ENCODE peak calls at places on chromosomes 1 and 21, in six cellular contexts. I is HCT116, T is K562, Z is OCI-LY7, Y is mammary epithelial cell, H is MM.1S. D is an unnamed sample.
A peak's percentile ranks its signal among the peaks of the same experiment; 100 is the strongest.

GRCh38 chr1:109792056-109792831 is 28.5 kb upstream of the EPS8L3 start:
- DNase-seq in I (no peak), Y (peak; percentile 52), T (peak; percentile 83), H (no peak), Z (no peak), D (peak; percentile 96)

GRCh38 chr1:241311056-241311746 is 45.8 kb downstream of the RGS7 start:
- DNase-seq in I (no peak), T (no peak), Y (no peak), Z (no peak), H (no peak), D (no peak)

GRCh38 chr1:159009704-159010361 is at the start of gene IFI16:
- DNase-seq in H (peak; percentile 93), I (no peak), Y (peak; percentile 94), T (no peak), Z (peak; percentile 80), D (peak; percentile 34)

GRCh38 chr1:166785987-166786386 is 53.3 kb upstream of the POGK start:
- DNase-seq in I (no peak), Y (no peak), T (peak; percentile 21), Z (no peak), H (no peak), D (no peak)

GRCh38 chr1:91637539-91637994 is 136.9 kb downstream of the CDC7 start:
- DNase-seq in Z (no peak), H (no peak), I (no peak), T (no peak), Y (no peak), D (no peak)

GRCh38 chr1:182217967-182218366 is 156.5 kb upstream of the ZNF648 start:
- DNase-seq in I (peak; percentile 22), T (no peak), Z (no peak), Y (peak; percentile 81), H (no peak), D (no peak)

GRCh38 chr1:20322081-20322824 is 31.6 kb downstream of the VWA5B1 start:
- DNase-seq in H (no peak), I (no peak), T (no peak), Z (peak; percentile 78), Y (no peak), D (no peak)

GRCh38 chr1:116762281-116762680 is 8.1 kb downstream of the CD2 start:
- DNase-seq in H (no peak), Y (no peak), Z (no peak), I (no peak), T (no peak), D (no peak)

GRCh38 chr1:91013302-91013701 is 8.5 kb downstream of the ZNF644 start:
- DNase-seq in Y (no peak), I (no peak), H (no peak), T (no peak), Z (no peak), D (no peak)

GRCh38 chr1:150931773-150932172 is 5.6 kb downstream of the SETDB1 start:
- DNase-seq in H (no peak), I (no peak), Z (peak; percentile 58), T (no peak), Y (peak; percentile 24), D (no peak)

GRCh38 chr1:163161841-163162240 is 40.9 kb downstream of the RGS5 start:
- DNase-seq in T (no peak), Z (no peak), H (no peak), Y (no peak), I (no peak), D (no peak)

GRCh38 chr1:11516961-11517635 is 38.1 kb downstream of the DISP3 start:
- DNase-seq in I (no peak), Y (no peak), T (no peak), Z (no peak), H (no peak), D (no peak)

GRCh38 chr1:24742090-24742938 is 2.9 kb upstream of the CLIC4 start:
- DNase-seq in Y (no peak), I (no peak), Z (peak; percentile 25), T (peak; percentile 53), H (no peak), D (peak; percentile 38)

GRCh38 chr1:85467929-85468540 is 3.1 kb upstream of the DDAH1 start:
- DNase-seq in Z (no peak), I (no peak), H (no peak), T (no peak), Y (no peak), D (no peak)

GRCh38 chr21:22993822-22994574 is 1995.8 kb downstream of the NCAM2 start:
- DNase-seq in T (no peak), Z (no peak), Y (no peak), H (no peak), I (no peak), D (no peak)

GRCh38 chr1:172642970-172643369 is 15.9 kb upstream of the FASLG start:
- DNase-seq in I (no peak), T (no peak), H (no peak), Z (no peak), Y (no peak), D (peak; percentile 46)

GRCh38 chr21:28867401-28867800 is 125.3 kb downstream of the LTN1 start:
- DNase-seq in Y (peak; percentile 22), T (no peak), Z (no peak), I (no peak), H (no peak), D (no peak)

GRCh38 chr1:162711066-162711465 is 78.8 kb downstream of the DDR2 start:
- DNase-seq in Y (no peak), H (no peak), I (no peak), T (no peak), Z (no peak), D (no peak)

GRCh38 chr1:10217748-10218441 is 7.5 kb downstream of the KIF1B start:
- DNase-seq in T (no peak), Z (no peak), H (peak; percentile 32), I (no peak), Y (peak; percentile 34), D (no peak)

GRCh38 chr1:31111290-31111951 is 45.9 kb upstream of the PUM1 start:
- DNase-seq in Y (peak; percentile 72), I (no peak), Z (no peak), T (no peak), H (no peak), D (peak; percentile 69)

GRCh38 chr1:49686107-49686506 is 337.6 kb downstream of the AGBL4 start:
- DNase-seq in Y (no peak), T (no peak), Z (no peak), H (no peak), I (no peak), D (no peak)

GRCh38 chr1:937521-937920 is 13.8 kb downstream of the SAMD11 start:
- DNase-seq in Z (no peak), I (no peak), H (no peak), Y (no peak), T (no peak), D (no peak)

GRCh38 chr1:68449901-68450300 is at the start of gene RPE65:
- DNase-seq in T (no peak), Z (no peak), I (no peak), Y (no peak), H (no peak), D (peak; percentile 26)

GRCh38 chr1:68453060-68453665 is 3.4 kb upstream of the RPE65 start:
- DNase-seq in Z (no peak), H (no peak), Y (no peak), I (no peak), T (no peak), D (peak; percentile 86)

GRCh38 chr1:68456207-68456606 is 6.5 kb upstream of the RPE65 start:
- DNase-seq in Y (no peak), T (no peak), I (no peak), H (no peak), Z (no peak), D (no peak)

GRCh38 chr1:68459091-68459490 is 9.3 kb upstream of the RPE65 start:
- DNase-seq in H (no peak), Y (no peak), I (no peak), Z (no peak), T (no peak), D (no peak)

GRCh38 chr1:68454534-68454933 is 4.8 kb upstream of the RPE65 start:
- DNase-seq in I (no peak), T (no peak), Z (no peak), H (no peak), Y (peak; percentile 15), D (no peak)
- TF ChIP-seq CTCF in I (no peak), T (peak; percentile 7), Z (no peak), H (peak; percentile 3), Y (peak; percentile 41), D (no peak)

GRCh38 chr1:214525535-214526019 is 25.8 kb downstream of the PTPN14 start:
- DNase-seq in I (no peak), Z (no peak), H (peak; percentile 82), Y (peak; percentile 44), T (no peak), D (peak; percentile 77)
- H3K4me2 ChIP-seq in I (peak overlapping the region; percentile 18), Z (no peak overlapping the region), H (peak overlapping the region; percentile 54), Y (no peak overlapping the region), T (no peak overlapping the region), D (peak overlapping the region; percentile 51)

DNA sequence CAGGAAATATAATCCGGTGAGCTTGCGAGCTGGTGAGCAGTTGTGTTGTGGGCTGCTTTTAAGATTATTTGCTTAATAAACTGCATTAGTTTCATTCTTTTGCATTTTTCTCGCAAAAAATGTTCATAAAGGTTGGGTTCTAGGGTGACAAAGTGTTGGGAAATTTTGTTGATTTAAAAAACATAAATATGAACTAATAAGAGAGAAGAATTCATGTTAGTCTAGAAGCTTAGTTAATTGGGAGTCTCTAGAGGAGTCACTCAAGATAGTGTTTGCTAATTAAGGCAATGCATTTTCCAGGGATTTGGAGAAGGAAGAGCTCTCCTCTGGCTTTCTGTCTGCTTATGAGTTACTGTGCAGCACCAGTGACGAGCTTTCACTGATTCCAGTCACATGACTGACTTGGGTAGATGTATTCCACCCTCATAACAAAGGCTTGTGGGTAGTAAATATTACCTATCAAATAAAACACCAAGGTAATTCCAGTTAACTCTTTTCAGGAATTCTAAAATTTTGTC is 417.0 kb downstream of the PTBP2 start:
- DNase-seq in Y (no peak), I (no peak), T (no peak), H (no peak), Z (no peak), D (no peak)
- TF ChIP-seq CTCF in Y (no peak), I (no peak), T (no peak), H (no peak), Z (peak; percentile 29), D (peak; percentile 7)

GRCh38 chr1:155295183-155295941 is 5.9 kb downstream of the PKLR start:
- DNase-seq in Z (no peak), I (no peak), H (no peak), T (no peak), Y (no peak), D (no peak)
- H3K4me2 ChIP-seq in Z (no peak overlapping the region), I (no peak overlapping the region), H (no peak overlapping the region), T (no peak overlapping the region), Y (peak overlapping the region; percentile 42), D (no peak overlapping the region)

D was measured in PC-9.